ENCODE peak calls at places on chromosomes 3 and 15, in eight cellular contexts. B is foreskin fibroblast, R is WTC11, F is foreskin keratinocyte, D is GM12865, J is IMR-90, U is GM10248, V is PC-9. K is an unnamed sample.

GRCh38 chr3:126338796-126339241 is 18.4 kb downstream of the KLF15 start:
- DNase-seq in B (no peak), R (peak; percentile 6), F (no peak), D (no peak), J (no peak), U (no peak), V (no peak), K (no peak)

GRCh38 chr3:128060473-128061381 is 8.5 kb downstream of the SEC61A1 start:
- DNase-seq in B (peak; percentile 94), R (no peak), F (peak; percentile 98), D (no peak), J (peak; percentile 100), U (no peak), V (no peak), K (no peak)

GRCh38 chr3:14434541-14435151 is 32.2 kb downstream of the SLC6A6 start:
- DNase-seq in B (no peak), R (no peak), F (no peak), D (no peak), J (no peak), U (no peak), V (no peak), K (no peak)

GRCh38 chr15:38072507-38073277 is 138.3 kb downstream of the TMCO5A start:
- DNase-seq in B (peak; percentile 69), R (peak; percentile 91), F (peak; percentile 82), D (peak; percentile 80), J (peak; percentile 71), U (peak; percentile 47), V (peak; percentile 71), K (peak; percentile 43)

GRCh38 chr3:119731545-119732343 is 28.9 kb downstream of the CFAP91 start:
- DNase-seq in B (peak; percentile 9), R (no peak), F (peak; percentile 46), D (no peak), J (peak; percentile 30), U (no peak), V (no peak), K (no peak)

GRCh38 chr3:69250014-69250413 is 127.6 kb upstream of the LMOD3 start:
- DNase-seq in B (no peak), R (peak; percentile 65), F (no peak), D (no peak), J (no peak), U (no peak), V (no peak), K (peak; percentile 57)

GRCh38 chr3:63857311-63857710 is 6.3 kb downstream of the THOC7 start:
- DNase-seq in B (no peak), R (no peak), F (peak; percentile 59), D (no peak), J (no peak), U (no peak), V (no peak), K (no peak)

GRCh38 chr3:132730891-132731580 is 8.8 kb upstream of the NPHP3 start:
- DNase-seq in B (peak; percentile 33), R (no peak), F (peak; percentile 45), D (peak; percentile 42), J (peak; percentile 57), U (no peak), V (peak; percentile 25), K (no peak)

GRCh38 chr3:32569540-32570425 is 875 bp downstream of the DYNC1LI1 start:
- DNase-seq in B (peak; percentile 31), R (peak; percentile 94), F (peak; percentile 38), D (peak; percentile 75), J (peak; percentile 23), U (peak; percentile 54), V (peak; percentile 80), K (peak; percentile 48)

GRCh38 chr3:185605566-185605965 is 19.5 kb downstream of the SENP2 start:
- DNase-seq in B (no peak), R (no peak), F (no peak), D (no peak), J (no peak), U (no peak), V (no peak), K (no peak)

GRCh38 chr3:146469206-146470017 is at the start of gene PLSCR2:
- DNase-seq in B (no peak), R (peak; percentile 86), F (no peak), D (peak; percentile 64), J (no peak), U (peak; percentile 85), V (peak; percentile 50), K (peak; percentile 76)

GRCh38 chr15:77650285-77650684 is 17.6 kb upstream of the LINGO1 start:
- DNase-seq in B (no peak), R (peak; percentile 86), F (no peak), D (no peak), J (no peak), U (no peak), V (no peak), K (peak; percentile 60)

GRCh38 chr3:20324664-20325478 is 138.9 kb upstream of the SGO1 start:
- DNase-seq in B (no peak), R (no peak), F (no peak), D (peak; percentile 55), J (no peak), U (no peak), V (peak; percentile 36), K (no peak)

GRCh38 chr3:124298951-124299350 is 307.0 kb upstream of the ROPN1 start:
- DNase-seq in B (no peak), R (no peak), F (no peak), D (peak; percentile 35), J (no peak), U (peak; percentile 20), V (peak; percentile 41), K (no peak)

GRCh38 chr15:29571728-29572454 is 250.4 kb downstream of the TJP1 start:
- DNase-seq in B (no peak), R (no peak), F (no peak), D (no peak), J (no peak), U (no peak), V (no peak), K (no peak)

GRCh38 chr3:53357457-53357856 is 10.1 kb upstream of the DCP1A start:
- DNase-seq in B (no peak), R (no peak), F (no peak), D (no peak), J (no peak), U (no peak), V (no peak), K (no peak)

GRCh38 chr15:74196175-74196574 is 6.4 kb downstream of the STRA6 start:
- DNase-seq in B (peak; percentile 78), R (no peak), F (no peak), D (no peak), J (peak; percentile 93), U (no peak), V (peak; percentile 96), K (no peak)

GRCh38 chr3:110343376-110343775 is 728.2 kb upstream of the NECTIN3 start:
- DNase-seq in B (peak; percentile 46), R (no peak), F (peak; percentile 84), D (no peak), J (peak; percentile 33), U (no peak), V (peak; percentile 45), K (no peak)

GRCh38 chr15:99421172-99421656 is 144.6 kb upstream of the MEF2A start:
- DNase-seq in B (no peak), R (peak; percentile 45), F (no peak), D (no peak), J (peak; percentile 39), U (no peak), V (no peak), K (peak; percentile 56)

GRCh38 chr3:107431298-107432012 is 54.2 kb downstream of the CCDC54 start:
- DNase-seq in B (peak; percentile 59), R (peak; percentile 77), F (peak; percentile 58), D (peak; percentile 59), J (peak; percentile 50), U (peak; percentile 58), V (peak; percentile 76), K (peak; percentile 51)

GRCh38 chr3:36734742-36735141 is 29.6 kb downstream of the DCLK3 start:
- DNase-seq in B (no peak), R (no peak), F (no peak), D (no peak), J (no peak), U (no peak), V (no peak), K (no peak)

DNA sequence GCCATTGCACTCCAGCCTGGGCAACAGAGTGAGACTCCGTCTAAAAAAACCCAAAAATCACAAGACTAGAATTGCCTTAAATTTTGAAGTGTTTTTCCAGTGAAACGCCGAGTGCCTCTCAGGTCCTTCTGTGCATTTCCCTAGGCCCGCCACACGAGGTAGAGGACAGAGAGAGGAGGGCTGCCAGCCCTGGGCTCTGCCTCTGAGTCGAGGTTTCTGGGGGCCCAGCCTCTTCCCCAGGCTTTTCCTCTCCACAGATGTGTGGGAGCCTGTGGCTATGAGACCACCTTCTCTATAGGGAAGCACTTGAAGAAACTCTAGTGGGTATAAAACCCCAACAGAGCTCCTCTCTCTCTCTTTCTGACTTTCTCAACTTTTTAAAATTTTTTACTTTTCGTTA is 10.9 kb upstream of the EHD4 start:
- DNase-seq in B (no peak), R (no peak), F (no peak), D (no peak), J (no peak), U (no peak), V (no peak), K (no peak)
- TF ChIP-seq CTCF in B (no peak), R (no peak), F (no peak), D (no peak), J (no peak), U (no peak), V (no peak), K (no peak)

GRCh38 chr3:122357828-122358617 is 25.0 kb downstream of the MIX23 start:
- DNase-seq in B (no peak), R (no peak), F (peak; percentile 59), D (no peak), J (peak; percentile 1), U (no peak), V (no peak), K (no peak)

GRCh38 chr3:122358633-122359032 is 24.4 kb downstream of the MIX23 start:
- DNase-seq in B (no peak), R (no peak), F (no peak), D (no peak), J (no peak), U (no peak), V (no peak), K (peak; percentile 22)

GRCh38 chr3:122355612-122356011 is 27.4 kb downstream of the MIX23 start:
- DNase-seq in B (no peak), R (no peak), F (no peak), D (no peak), J (no peak), U (no peak), V (no peak), K (no peak)

GRCh38 chr3:122353901-122354401 is 28.9 kb downstream of the CSTA start:
- DNase-seq in B (no peak), R (no peak), F (no peak), D (no peak), J (no peak), U (peak; percentile 14), V (no peak), K (no peak)

GRCh38 chr3:122356402-122356801 is 26.6 kb downstream of the MIX23 start:
- DNase-seq in B (peak; percentile 14), R (peak; percentile 58), F (peak; percentile 46), D (peak; percentile 58), J (peak; percentile 54), U (peak; percentile 47), V (peak; percentile 55), K (peak; percentile 39)
- TF ChIP-seq CTCF in B (peak; percentile 38), R (no peak), F (peak; percentile 84), D (peak; percentile 42), J (peak; percentile 55), U (peak; percentile 53), V (peak; percentile 67), K (no peak)

GRCh38 chr3:22322861-22323260 is 571.9 kb upstream of the ZNF385D start:
- DNase-seq in B (no peak), R (no peak), F (no peak), D (no peak), J (no peak), U (no peak), V (no peak), K (no peak)
- TF ChIP-seq CTCF in B (no peak), R (no peak), F (no peak), D (no peak), J (no peak), U (no peak), V (no peak), K (no peak)

GRCh38 chr15:45618813-45619212 is 16.0 kb upstream of the SQOR start:
- DNase-seq in B (no peak), R (no peak), F (no peak), D (peak; percentile 40), J (no peak), U (no peak), V (no peak), K (peak; percentile 47)
- TF ChIP-seq CTCF in B (no peak), R (no peak), F (no peak), D (peak; percentile 14), J (no peak), U (no peak), V (no peak), K (no peak)